ENCODE peak calls at places on chromosomes 4 and X, in eight cellular contexts. One of them, this sample, is unnamed.

GRCh38 chr4:122890142-122890769 is 32.1 kb downstream of the NUDT6 start:
- DNase-seq in NCI-H2029: no peak
- DNase-seq in CD4-positive, CD25-positive, alpha-beta regulatory T cell: no peak
- DNase-seq in A549: no peak
- DNase-seq in spleen: no peak
- DNase-seq in activated CD4-positive, alpha-beta T cell treated with anti-CD3 and anti-CD28 coated beads, Interleukin-2, amount 10 ng/mL, durations not matched to agents 7 days and 5 days: no peak
- DNase-seq in AG09309: no peak
- DNase-seq in iris pigment epithelial cell: no peak
- DNase-seq in this sample: no peak

GRCh38 chr4:29770627-29771026 is 949.5 kb upstream of the PCDH7 start:
- DNase-seq in NCI-H2029: no peak
- DNase-seq in CD4-positive, CD25-positive, alpha-beta regulatory T cell: no peak
- DNase-seq in A549: no peak
- DNase-seq in spleen: no peak
- DNase-seq in activated CD4-positive, alpha-beta T cell treated with anti-CD3 and anti-CD28 coated beads, Interleukin-2, amount 10 ng/mL, durations not matched to agents 7 days and 5 days: no peak
- DNase-seq in AG09309: no peak
- DNase-seq in iris pigment epithelial cell: peak; percentile 9
- DNase-seq in this sample: no peak

GRCh38 chrX:131288738-131289511 is at the start of gene IGSF1:
- DNase-seq in NCI-H2029: no peak
- DNase-seq in CD4-positive, CD25-positive, alpha-beta regulatory T cell: no peak
- DNase-seq in A549: no peak
- DNase-seq in spleen: no peak
- DNase-seq in activated CD4-positive, alpha-beta T cell treated with anti-CD3 and anti-CD28 coated beads, Interleukin-2, amount 10 ng/mL, durations not matched to agents 7 days and 5 days: no peak
- DNase-seq in AG09309: no peak
- DNase-seq in iris pigment epithelial cell: peak; percentile 13
- DNase-seq in this sample: no peak

GRCh38 chr4:22551550-22551949 is 35.7 kb upstream of the ADGRA3 start:
- DNase-seq in NCI-H2029: no peak
- DNase-seq in CD4-positive, CD25-positive, alpha-beta regulatory T cell: no peak
- DNase-seq in A549: no peak
- DNase-seq in spleen: no peak
- DNase-seq in activated CD4-positive, alpha-beta T cell treated with anti-CD3 and anti-CD28 coated beads, Interleukin-2, amount 10 ng/mL, durations not matched to agents 7 days and 5 days: no peak
- DNase-seq in AG09309: no peak
- DNase-seq in iris pigment epithelial cell: no peak
- DNase-seq in this sample: no peak

GRCh38 chrX:18574591-18574990 is 97.3 kb downstream of the RS1 start:
- DNase-seq in NCI-H2029: no peak
- DNase-seq in CD4-positive, CD25-positive, alpha-beta regulatory T cell: no peak
- DNase-seq in A549: no peak
- DNase-seq in spleen: no peak
- DNase-seq in activated CD4-positive, alpha-beta T cell treated with anti-CD3 and anti-CD28 coated beads, Interleukin-2, amount 10 ng/mL, durations not matched to agents 7 days and 5 days: no peak
- DNase-seq in AG09309: peak; percentile 21
- DNase-seq in iris pigment epithelial cell: peak; percentile 67
- DNase-seq in this sample: no peak

GRCh38 chr4:19532120-19532848 is 719.4 kb upstream of the SLIT2 start:
- DNase-seq in NCI-H2029: no peak
- DNase-seq in CD4-positive, CD25-positive, alpha-beta regulatory T cell: no peak
- DNase-seq in A549: no peak
- DNase-seq in spleen: no peak
- DNase-seq in activated CD4-positive, alpha-beta T cell treated with anti-CD3 and anti-CD28 coated beads, Interleukin-2, amount 10 ng/mL, durations not matched to agents 7 days and 5 days: no peak
- DNase-seq in AG09309: no peak
- DNase-seq in iris pigment epithelial cell: peak; percentile 74
- DNase-seq in this sample: no peak

GRCh38 chr4:93646225-93646930 is 182.2 kb upstream of the ATOH1 start:
- DNase-seq in NCI-H2029: peak; percentile 12
- DNase-seq in CD4-positive, CD25-positive, alpha-beta regulatory T cell: no peak
- DNase-seq in A549: no peak
- DNase-seq in spleen: no peak
- DNase-seq in activated CD4-positive, alpha-beta T cell treated with anti-CD3 and anti-CD28 coated beads, Interleukin-2, amount 10 ng/mL, durations not matched to agents 7 days and 5 days: no peak
- DNase-seq in AG09309: no peak
- DNase-seq in iris pigment epithelial cell: peak; percentile 13
- DNase-seq in this sample: no peak

GRCh38 chrX:154486396-154487207 is at the start of gene UBL4A:
- DNase-seq in NCI-H2029: no peak
- DNase-seq in CD4-positive, CD25-positive, alpha-beta regulatory T cell: peak; percentile 56
- DNase-seq in A549: peak; percentile 26
- DNase-seq in spleen: peak; percentile 88
- DNase-seq in activated CD4-positive, alpha-beta T cell treated with anti-CD3 and anti-CD28 coated beads, Interleukin-2, amount 10 ng/mL, durations not matched to agents 7 days and 5 days: peak; percentile 48
- DNase-seq in AG09309: no peak
- DNase-seq in iris pigment epithelial cell: peak; percentile 44
- DNase-seq in this sample: peak; percentile 1

GRCh38 chrX:153770606-153771175 is 6.6 kb downstream of the PLXNB3 start:
- DNase-seq in NCI-H2029: no peak
- DNase-seq in CD4-positive, CD25-positive, alpha-beta regulatory T cell: no peak
- DNase-seq in A549: no peak
- DNase-seq in spleen: no peak
- DNase-seq in activated CD4-positive, alpha-beta T cell treated with anti-CD3 and anti-CD28 coated beads, Interleukin-2, amount 10 ng/mL, durations not matched to agents 7 days and 5 days: no peak
- DNase-seq in AG09309: no peak
- DNase-seq in iris pigment epithelial cell: no peak
- DNase-seq in this sample: no peak

This sample was measured in SHP77 treated with DMSO at 0.1 percent for 48 hours.